ENCODE peak calls at places on chromosomes 16 and 17, in six cellular contexts. Z is H9, L is mesenchymal stem cell, Y is IMR-90, G is trophoblast cell, H is H1. B is an unnamed sample.

GRCh38 chr16:2172688-2173335 is 17.2 kb downstream of the TRAF7 start:
- DNase-seq in Z (no peak), Y (no peak), L (no peak), H (no peak), G (no peak), B (no peak)

GRCh38 chr17:77771145-77771544 is 187.4 kb upstream of the TNRC6C start:
- DNase-seq in Z (no peak), H (no peak), L (no peak), G (no peak), Y (no peak), B (no peak)

GRCh38 chr17:48633266-48633816 is 7.2 kb upstream of the HOXB9 start:
- DNase-seq in Z (peak), H (peak), L (no peak), G (no peak), Y (no peak), B (no peak)

GRCh38 chr16:53457670-53458069 is 23.4 kb downstream of the RBL2 start:
- DNase-seq in Y (no peak), H (no peak), L (no peak), G (no peak), Z (no peak), B (no peak)

GRCh38 chr16:70481929-70482536 is 27.6 kb downstream of the FCSK start:
- DNase-seq in G (peak), H (no peak), Y (peak), Z (no peak), L (peak), B (no peak)

GRCh38 chr17:18017958-18018357 is 21.0 kb downstream of the ATPAF2 start:
- DNase-seq in Z (no peak), H (no peak), G (no peak), L (peak), Y (peak), B (no peak)

GRCh38 chr16:69276143-69277115 is 34.7 kb upstream of the VPS4A start:
- DNase-seq in H (no peak), L (peak), G (no peak), Y (peak), Z (no peak), B (no peak)

GRCh38 chr16:57098188-57098841 is 5.9 kb downstream of the CPNE2 start:
- DNase-seq in Y (no peak), H (no peak), Z (peak), L (no peak), G (no peak), B (no peak)

GRCh38 chr16:14454391-14454790 is 175.7 kb downstream of the PARN start:
- DNase-seq in H (no peak), Y (peak), G (no peak), Z (no peak), L (no peak), B (no peak)

GRCh38 chr17:57519199-57519598 is 225.9 kb downstream of the CCDC182 start:
- DNase-seq in Z (no peak), G (peak), H (no peak), Y (peak), L (peak), B (no peak)

GRCh38 chr17:3034578-3034920 is 28.9 kb downstream of the OR1D5 start:
- DNase-seq in Y (no peak), Z (no peak), G (no peak), L (no peak), H (no peak), B (no peak)

GRCh38 chr16:67928147-67928546 is 3.5 kb downstream of the CTRL start:
- DNase-seq in Y (no peak), L (no peak), H (no peak), Z (no peak), G (no peak), B (no peak)

GRCh38 chr16:84266451-84266850 is 26.6 kb upstream of the KCNG4 start:
- DNase-seq in Z (peak), G (peak), L (peak), Y (peak), H (peak), B (peak)

GRCh38 chr17:58513391-58513912 is 986 bp downstream of the MTMR4 start:
- DNase-seq in G (peak), Z (no peak), H (no peak), Y (no peak), L (no peak), B (no peak)

GRCh38 chr17:79325707-79326106 is 251.1 kb downstream of the ENGASE start:
- DNase-seq in H (peak), Z (peak), Y (no peak), G (no peak), L (no peak), B (peak)

GRCh38 chr17:78568494-78569115 is 8.6 kb downstream of the DNAH17 start:
- DNase-seq in Y (peak), H (no peak), G (peak), L (peak), Z (no peak), B (no peak)

GRCh38 chr17:40637931-40638330 is 9.7 kb downstream of the SMARCE1 start:
- DNase-seq in Y (no peak), H (no peak), L (no peak), G (no peak), Z (no peak), B (no peak)

GRCh38 chr16:46883353-46883689 is 841 bp upstream of the GPT2 start:
- DNase-seq in H (no peak), G (no peak), L (no peak), Z (no peak), Y (no peak), B (no peak)

GRCh38 chr17:49557204-49558024 is 18.3 kb upstream of the NXPH3 start:
- DNase-seq in Y (peak), H (peak), L (peak), G (peak), Z (peak), B (no peak)

GRCh38 chr17:29131814-29132682 is 48.1 kb downstream of the MYO18A start:
- DNase-seq in Z (no peak), G (no peak), Y (peak), L (peak), H (no peak), B (no peak)

GRCh38 chr16:1863681-1864460 is 8.1 kb downstream of the MEIOB start:
- DNase-seq in L (peak), Z (no peak), H (no peak), Y (peak), G (no peak), B (no peak)

GRCh38 chr16:80016689-80017088 is 416.2 kb upstream of the MAF start:
- DNase-seq in G (no peak), Y (no peak), Z (no peak), H (no peak), L (no peak), B (no peak)

GRCh38 chr17:35162755-35163154 is 15.1 kb downstream of the UNC45B start:
- DNase-seq in H (no peak), G (peak), Y (no peak), Z (no peak), L (no peak), B (no peak)

GRCh38 chr17:81046131-81046769 is 11.3 kb downstream of the BAIAP2 start:
- DNase-seq in Z (no peak), L (no peak), H (no peak), G (no peak), Y (no peak), B (no peak)

DNA sequence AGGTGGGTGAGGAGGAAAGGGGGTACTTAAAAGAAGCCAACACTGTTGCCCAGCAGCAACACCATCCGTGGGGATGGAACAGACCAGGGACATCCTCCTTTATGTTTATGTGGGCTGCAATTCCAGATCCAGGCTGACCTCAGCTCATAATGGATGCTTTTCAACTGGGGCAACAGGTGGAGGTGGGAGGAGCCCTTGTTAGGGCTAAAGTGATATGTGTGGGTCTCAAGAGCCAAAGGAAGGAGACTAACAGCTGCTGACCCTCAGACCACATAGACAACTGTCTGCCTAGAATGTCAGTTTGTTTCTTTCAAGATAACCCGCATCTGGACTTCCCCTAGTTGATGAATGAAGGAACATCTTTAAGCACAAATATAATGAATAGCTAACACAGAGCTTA is 2.0 kb upstream of the INPP5K start:
- DNase-seq in G (no peak), Z (no peak), Y (no peak), H (no peak), L (no peak), B (no peak)
- H2BK5ac ChIP-seq in G (no peak), Z (no peak), Y (no peak), H (no peak), L (no peak), B (no peak)

GRCh38 chr17:14308965-14309879 is 8.3 kb downstream of the HS3ST3B1 start:
- DNase-seq in G (peak), Y (peak), H (peak), Z (peak), L (peak), B (peak)
- H3K4ac ChIP-seq in G (peak), Y (peak), H (no peak), Z (no peak), L (peak), B (no peak)

DNA sequence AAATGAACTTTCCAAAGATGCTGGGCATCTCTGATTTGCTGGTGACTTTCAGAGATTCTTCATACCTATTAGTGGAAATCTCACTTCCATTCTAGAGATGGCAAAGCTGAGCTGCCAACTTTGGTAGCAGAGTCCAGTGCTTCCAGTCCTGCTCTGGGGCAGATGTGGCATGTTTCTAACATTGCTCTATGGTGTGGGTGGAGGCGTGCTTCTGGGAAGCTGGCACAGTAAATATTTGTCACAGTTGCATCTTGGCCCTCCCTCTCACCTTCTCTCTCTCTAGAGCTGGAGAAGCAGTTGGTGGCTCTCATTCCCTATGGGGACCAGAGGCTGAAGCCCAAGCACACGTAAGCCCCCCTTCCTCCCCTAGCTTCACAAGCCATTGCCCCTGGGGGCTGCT is 1.9 kb downstream of the TMEM106A start:
- DNase-seq in L (no peak), Z (no peak), G (no peak), H (no peak), Y (no peak), B (no peak)
- H2AFZ ChIP-seq in L (no peak), Z (no peak), G (no peak), H (no peak), Y (no peak), B (no peak)

GRCh38 chr16:25260416-25260815 is 2.8 kb upstream of the ZKSCAN2 start:
- DNase-seq in G (peak), H (no peak), Y (peak), L (peak), Z (no peak), B (no peak)

GRCh38 chr16:25257504-25257955 is at the start of gene ZKSCAN2:
- DNase-seq in Z (peak), G (peak), Y (peak), L (peak), H (peak), B (peak)

GRCh38 chr16:25257956-25258855 is 561 bp upstream of the ZKSCAN2 start:
- DNase-seq in H (peak), L (peak), Z (peak), Y (peak), G (peak), B (no peak)

GRCh38 chr16:25256821-25257503 is 683 bp downstream of the ZKSCAN2 start:
- DNase-seq in L (peak), Z (peak), G (no peak), H (no peak), Y (peak), B (no peak)

DNA sequence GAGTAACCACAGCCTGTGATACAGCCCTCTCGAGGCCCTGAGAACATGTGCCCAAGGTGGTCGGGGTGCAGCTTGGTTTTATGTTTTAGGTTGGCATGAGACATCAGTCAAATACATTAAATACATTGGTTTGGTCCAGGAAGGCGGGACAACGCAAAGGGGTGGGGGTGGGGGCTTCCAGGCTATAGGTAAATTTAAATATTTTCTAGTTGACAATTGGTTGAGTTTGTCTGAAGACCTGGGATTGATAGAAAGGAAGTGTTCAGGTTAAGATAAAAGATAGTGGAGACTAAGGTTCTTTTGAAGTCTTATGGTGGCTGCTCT is 1.2 kb upstream of the ZKSCAN2 start:
- DNase-seq in L (no peak), G (no peak), Z (no peak), H (no peak), Y (no peak), B (no peak)
- H2BK5ac ChIP-seq in L (no peak), G (no peak), Z (no peak), H (peak), Y (no peak), B (no peak)

B was measured in neuronal stem cell.